ENCODE peak calls at places on chromosomes 13 and 19, in ten cellular contexts. One of them, this sample, is unnamed.

GRCh38 chr19:53884256-53884655 is 2.3 kb downstream of the PRKCG start:
- DNase-seq in neural crest cell: no peak
- DNase-seq in AG04450: no peak
- DNase-seq in GM12865: no peak
- DNase-seq in tibial artery: no peak
- DNase-seq in fibroblast of pulmonary artery: no peak
- DNase-seq in nephron progenitor cell: no peak
- DNase-seq in IMR-90: no peak
- DNase-seq in AG09319: no peak
- DNase-seq in mammary epithelial cell: no peak
- DNase-seq in this sample: no peak

GRCh38 chr19:49403404-49404187 is 15.5 kb downstream of the KASH5 start:
- DNase-seq in GM12865: peak
- DNase-seq in tibial artery: no peak
- DNase-seq in IMR-90: peak
- DNase-seq in mammary epithelial cell: no peak
- DNase-seq in neural crest cell: no peak
- DNase-seq in AG09319: no peak
- DNase-seq in fibroblast of pulmonary artery: no peak
- DNase-seq in AG04450: no peak
- DNase-seq in nephron progenitor cell: peak
- DNase-seq in this sample: no peak

GRCh38 chr13:89514534-89515312 is 1832.8 kb upstream of the MIR17HG start:
- DNase-seq in AG04450: peak
- DNase-seq in IMR-90: peak
- DNase-seq in GM12865: no peak
- DNase-seq in mammary epithelial cell: peak
- DNase-seq in AG09319: no peak
- DNase-seq in tibial artery: no peak
- DNase-seq in neural crest cell: no peak
- DNase-seq in nephron progenitor cell: no peak
- DNase-seq in fibroblast of pulmonary artery: peak
- DNase-seq in this sample: no peak

GRCh38 chr19:1997353-1998233 is 17.9 kb downstream of the BTBD2 start:
- DNase-seq in AG04450: no peak
- DNase-seq in GM12865: no peak
- DNase-seq in fibroblast of pulmonary artery: no peak
- DNase-seq in AG09319: no peak
- DNase-seq in mammary epithelial cell: peak
- DNase-seq in tibial artery: no peak
- DNase-seq in nephron progenitor cell: no peak
- DNase-seq in neural crest cell: no peak
- DNase-seq in IMR-90: no peak
- DNase-seq in this sample: no peak

GRCh38 chr19:36081385-36081784 is 26.7 kb downstream of the WDR62 start:
- DNase-seq in tibial artery: no peak
- DNase-seq in fibroblast of pulmonary artery: no peak
- DNase-seq in AG04450: no peak
- DNase-seq in IMR-90: peak
- DNase-seq in mammary epithelial cell: no peak
- DNase-seq in neural crest cell: no peak
- DNase-seq in GM12865: no peak
- DNase-seq in nephron progenitor cell: no peak
- DNase-seq in AG09319: no peak
- DNase-seq in this sample: no peak

GRCh38 chr19:54523403-54523802 is 20.8 kb downstream of the LAIR2 start:
- DNase-seq in fibroblast of pulmonary artery: peak
- DNase-seq in tibial artery: no peak
- DNase-seq in AG09319: no peak
- DNase-seq in mammary epithelial cell: peak
- DNase-seq in GM12865: peak
- DNase-seq in nephron progenitor cell: no peak
- DNase-seq in IMR-90: peak
- DNase-seq in AG04450: no peak
- DNase-seq in neural crest cell: no peak
- DNase-seq in this sample: no peak

GRCh38 chr13:84571264-84571663 is 689.0 kb upstream of the SLITRK1 start:
- DNase-seq in fibroblast of pulmonary artery: no peak
- DNase-seq in mammary epithelial cell: no peak
- DNase-seq in nephron progenitor cell: no peak
- DNase-seq in tibial artery: no peak
- DNase-seq in GM12865: no peak
- DNase-seq in AG04450: no peak
- DNase-seq in AG09319: no peak
- DNase-seq in IMR-90: peak
- DNase-seq in neural crest cell: no peak
- DNase-seq in this sample: no peak

GRCh38 chr19:1366899-1367870 is 16.5 kb upstream of the NDUFS7 start:
- DNase-seq in IMR-90: no peak
- DNase-seq in AG09319: no peak
- DNase-seq in AG04450: no peak
- DNase-seq in fibroblast of pulmonary artery: no peak
- DNase-seq in nephron progenitor cell: no peak
- DNase-seq in tibial artery: no peak
- DNase-seq in neural crest cell: no peak
- DNase-seq in GM12865: no peak
- DNase-seq in mammary epithelial cell: no peak
- DNase-seq in this sample: no peak

GRCh38 chr13:19048381-19048780 is 133.2 kb downstream of the TUBA3C start:
- DNase-seq in neural crest cell: no peak
- DNase-seq in fibroblast of pulmonary artery: no peak
- DNase-seq in AG09319: no peak
- DNase-seq in IMR-90: no peak
- DNase-seq in AG04450: no peak
- DNase-seq in GM12865: no peak
- DNase-seq in nephron progenitor cell: no peak
- DNase-seq in mammary epithelial cell: no peak
- DNase-seq in tibial artery: no peak
- DNase-seq in this sample: no peak

GRCh38 chr19:41541990-41542584 is 33.9 kb upstream of the CEACAM21 start:
- DNase-seq in AG09319: no peak
- DNase-seq in AG04450: no peak
- DNase-seq in fibroblast of pulmonary artery: peak
- DNase-seq in GM12865: peak
- DNase-seq in IMR-90: peak
- DNase-seq in mammary epithelial cell: peak
- DNase-seq in tibial artery: no peak
- DNase-seq in nephron progenitor cell: peak
- DNase-seq in neural crest cell: peak
- DNase-seq in this sample: no peak

GRCh38 chr19:30799854-30800755 is 427.9 kb downstream of the ZNF536 start:
- DNase-seq in tibial artery: no peak
- DNase-seq in mammary epithelial cell: no peak
- DNase-seq in neural crest cell: peak
- DNase-seq in AG09319: no peak
- DNase-seq in IMR-90: no peak
- DNase-seq in fibroblast of pulmonary artery: no peak
- DNase-seq in GM12865: no peak
- DNase-seq in nephron progenitor cell: peak
- DNase-seq in AG04450: no peak
- DNase-seq in this sample: no peak

GRCh38 chr13:50123862-50124535 is 108.8 kb downstream of the KCNRG start:
- DNase-seq in IMR-90: peak
- DNase-seq in nephron progenitor cell: peak
- DNase-seq in tibial artery: peak
- DNase-seq in AG04450: peak
- DNase-seq in fibroblast of pulmonary artery: peak
- DNase-seq in GM12865: peak
- DNase-seq in mammary epithelial cell: peak
- DNase-seq in neural crest cell: no peak
- DNase-seq in AG09319: peak
- DNase-seq in this sample: peak

GRCh38 chr13:112900691-112901091 is 68.3 kb upstream of the MCF2L start:
- DNase-seq in mammary epithelial cell: no peak
- DNase-seq in nephron progenitor cell: no peak
- DNase-seq in fibroblast of pulmonary artery: no peak
- DNase-seq in AG04450: no peak
- DNase-seq in IMR-90: no peak
- DNase-seq in tibial artery: no peak
- DNase-seq in GM12865: no peak
- DNase-seq in neural crest cell: no peak
- DNase-seq in AG09319: no peak
- DNase-seq in this sample: no peak

GRCh38 chr13:44573790-44574465 is 2.2 kb downstream of the TSC22D1 start:
- DNase-seq in AG09319: no peak
- DNase-seq in GM12865: peak
- DNase-seq in mammary epithelial cell: peak
- DNase-seq in fibroblast of pulmonary artery: peak
- DNase-seq in IMR-90: peak
- DNase-seq in neural crest cell: no peak
- DNase-seq in nephron progenitor cell: peak
- DNase-seq in AG04450: no peak
- DNase-seq in tibial artery: no peak
- DNase-seq in this sample: no peak
- TF ChIP-seq CTCF in AG09319: peak
- TF ChIP-seq CTCF in GM12865: peak
- TF ChIP-seq CTCF in mammary epithelial cell: peak
- TF ChIP-seq CTCF in fibroblast of pulmonary artery: peak
- TF ChIP-seq CTCF in IMR-90: peak
- TF ChIP-seq CTCF in neural crest cell: peak
- TF ChIP-seq CTCF in nephron progenitor cell: no peak
- TF ChIP-seq CTCF in AG04450: peak
- TF ChIP-seq CTCF in tibial artery: peak
- TF ChIP-seq CTCF in this sample: peak

GRCh38 chr19:39145180-39145953 is 19.8 kb downstream of the PAK4 start:
- DNase-seq in AG09319: no peak
- DNase-seq in AG04450: no peak
- DNase-seq in tibial artery: no peak
- DNase-seq in GM12865: no peak
- DNase-seq in neural crest cell: no peak
- DNase-seq in IMR-90: no peak
- DNase-seq in mammary epithelial cell: no peak
- DNase-seq in fibroblast of pulmonary artery: no peak
- DNase-seq in nephron progenitor cell: no peak
- DNase-seq in this sample: no peak
- TF ChIP-seq CTCF in AG09319: no peak
- TF ChIP-seq CTCF in AG04450: no peak
- TF ChIP-seq CTCF in tibial artery: no peak
- TF ChIP-seq CTCF in GM12865: no peak
- TF ChIP-seq CTCF in neural crest cell: no peak
- TF ChIP-seq CTCF in IMR-90: no peak
- TF ChIP-seq CTCF in mammary epithelial cell: no peak
- TF ChIP-seq CTCF in fibroblast of pulmonary artery: no peak
- TF ChIP-seq CTCF in nephron progenitor cell: no peak
- TF ChIP-seq CTCF in this sample: no peak

GRCh38 chr19:16088351-16088984 is 12.2 kb downstream of the TPM4 start:
- DNase-seq in nephron progenitor cell: no peak
- DNase-seq in mammary epithelial cell: no peak
- DNase-seq in IMR-90: no peak
- DNase-seq in GM12865: no peak
- DNase-seq in AG09319: no peak
- DNase-seq in AG04450: no peak
- DNase-seq in fibroblast of pulmonary artery: peak
- DNase-seq in tibial artery: no peak
- DNase-seq in neural crest cell: no peak
- DNase-seq in this sample: no peak
- TF ChIP-seq CTCF in nephron progenitor cell: no peak
- TF ChIP-seq CTCF in mammary epithelial cell: peak
- TF ChIP-seq CTCF in IMR-90: no peak
- TF ChIP-seq CTCF in GM12865: no peak
- TF ChIP-seq CTCF in AG09319: peak
- TF ChIP-seq CTCF in AG04450: peak
- TF ChIP-seq CTCF in fibroblast of pulmonary artery: peak
- TF ChIP-seq CTCF in tibial artery: no peak
- TF ChIP-seq CTCF in neural crest cell: peak
- TF ChIP-seq CTCF in this sample: no peak

DNA sequence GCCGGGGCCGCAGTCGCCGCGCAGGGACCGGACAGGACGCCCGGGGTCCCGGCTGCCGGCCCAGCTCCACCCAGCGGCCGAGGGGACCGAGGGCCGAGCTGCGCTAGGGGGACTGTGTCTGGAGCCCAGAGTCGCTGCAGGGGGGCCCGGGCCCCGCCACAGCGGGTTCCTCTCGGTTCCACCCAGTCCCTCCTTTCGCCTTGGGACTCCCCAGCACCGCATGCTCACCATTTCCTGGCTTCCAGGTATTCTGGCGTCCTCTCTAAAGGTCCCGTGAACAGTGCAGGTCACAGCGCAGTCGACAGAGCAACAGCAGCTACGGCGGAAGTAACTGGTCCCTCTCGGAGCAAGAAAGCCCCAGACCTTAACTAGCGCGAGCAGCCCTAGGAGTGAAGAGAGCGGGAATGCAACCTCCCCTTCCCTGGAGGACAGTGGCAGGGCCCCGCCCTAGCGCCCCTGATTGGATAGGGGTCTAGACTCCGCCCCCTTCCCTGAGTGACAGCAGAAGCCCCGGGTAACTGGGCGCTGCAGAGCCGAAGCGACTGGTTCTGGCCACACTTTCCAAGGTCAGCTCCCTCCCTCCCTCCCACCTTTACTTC is at the start of gene ZNF878:
- DNase-seq in AG04450: peak
- DNase-seq in tibial artery: peak
- DNase-seq in neural crest cell: peak
- DNase-seq in GM12865: peak
- DNase-seq in mammary epithelial cell: peak
- DNase-seq in fibroblast of pulmonary artery: peak
- DNase-seq in IMR-90: peak
- DNase-seq in nephron progenitor cell: peak
- DNase-seq in AG09319: peak
- DNase-seq in this sample: no peak
- TF ChIP-seq CTCF in AG04450: no peak
- TF ChIP-seq CTCF in tibial artery: no peak
- TF ChIP-seq CTCF in neural crest cell: peak
- TF ChIP-seq CTCF in GM12865: peak
- TF ChIP-seq CTCF in mammary epithelial cell: no peak
- TF ChIP-seq CTCF in fibroblast of pulmonary artery: no peak
- TF ChIP-seq CTCF in IMR-90: no peak
- TF ChIP-seq CTCF in nephron progenitor cell: no peak
- TF ChIP-seq CTCF in AG09319: peak
- TF ChIP-seq CTCF in this sample: no peak

DNA sequence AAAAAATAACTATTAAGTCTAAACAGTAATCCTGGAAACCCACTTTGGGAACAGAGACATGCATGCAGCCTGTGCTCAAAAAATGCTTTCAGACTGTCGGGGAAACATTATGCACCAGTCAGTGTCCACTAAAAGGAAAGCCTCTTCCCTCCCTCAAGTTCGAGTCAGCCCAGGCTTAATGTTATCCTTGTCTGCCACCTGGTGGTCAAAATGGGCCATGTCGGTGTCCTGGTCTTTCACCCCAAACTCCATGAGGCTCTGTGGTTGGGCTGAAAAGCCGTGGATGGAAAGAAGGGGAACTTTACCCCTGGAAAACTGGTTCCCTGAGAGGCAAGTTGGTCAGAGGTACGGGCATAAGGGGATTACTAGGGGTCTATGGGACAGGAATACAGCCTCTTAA is 88.4 kb upstream of the ZNF492 start:
- DNase-seq in mammary epithelial cell: peak
- DNase-seq in AG04450: no peak
- DNase-seq in IMR-90: no peak
- DNase-seq in nephron progenitor cell: peak
- DNase-seq in neural crest cell: no peak
- DNase-seq in tibial artery: no peak
- DNase-seq in AG09319: no peak
- DNase-seq in fibroblast of pulmonary artery: peak
- DNase-seq in GM12865: peak
- DNase-seq in this sample: no peak
- TF ChIP-seq CTCF in mammary epithelial cell: peak
- TF ChIP-seq CTCF in AG04450: no peak
- TF ChIP-seq CTCF in IMR-90: no peak
- TF ChIP-seq CTCF in nephron progenitor cell: peak
- TF ChIP-seq CTCF in neural crest cell: peak
- TF ChIP-seq CTCF in tibial artery: peak
- TF ChIP-seq CTCF in AG09319: no peak
- TF ChIP-seq CTCF in fibroblast of pulmonary artery: no peak
- TF ChIP-seq CTCF in GM12865: peak
- TF ChIP-seq CTCF in this sample: no peak

GRCh38 chr19:18322318-18322758 is 538 bp downstream of the LSM4 start:
- DNase-seq in GM12865: peak
- DNase-seq in AG09319: no peak
- DNase-seq in nephron progenitor cell: peak
- DNase-seq in AG04450: no peak
- DNase-seq in tibial artery: no peak
- DNase-seq in neural crest cell: peak
- DNase-seq in mammary epithelial cell: no peak
- DNase-seq in fibroblast of pulmonary artery: peak
- DNase-seq in IMR-90: peak
- DNase-seq in this sample: no peak
- TF ChIP-seq CTCF in GM12865: peak
- TF ChIP-seq CTCF in AG09319: peak
- TF ChIP-seq CTCF in nephron progenitor cell: no peak
- TF ChIP-seq CTCF in AG04450: peak
- TF ChIP-seq CTCF in tibial artery: no peak
- TF ChIP-seq CTCF in neural crest cell: no peak
- TF ChIP-seq CTCF in mammary epithelial cell: peak
- TF ChIP-seq CTCF in fibroblast of pulmonary artery: peak
- TF ChIP-seq CTCF in IMR-90: peak
- TF ChIP-seq CTCF in this sample: peak